ENCODE peak calls at places on chromosomes 7 and 10, in nine cellular contexts. C, W, Z, P, X, V, Y, U and B are unnamed samples.

GRCh38 chr10:11218395-11218794 is 200.7 kb downstream of the CELF2 start:
- DNase-seq in X (no peak), C (no peak), V (no peak), W (peak), Y (no peak), P (no peak), U (no peak), Z (no peak), B (no peak)

GRCh38 chr10:113539789-113540188 is 13.1 kb upstream of the HABP2 start:
- DNase-seq in W (no peak), X (no peak), P (no peak), Z (peak), U (peak), Y (no peak), V (no peak), C (peak), B (peak)

GRCh38 chr10:74949434-74949833 is 123.0 kb downstream of the KAT6B start:
- DNase-seq in U (peak), V (no peak), Z (peak), Y (no peak), W (no peak), X (no peak), P (no peak), C (no peak), B (peak)

GRCh38 chr7:115004121-115004520 is 82.2 kb downstream of the MDFIC start:
- DNase-seq in Y (no peak), Z (peak), P (peak), W (no peak), X (no peak), V (no peak), U (peak), C (no peak), B (peak)

GRCh38 chr10:62050941-62051433 is 149.5 kb downstream of the ARID5B start:
- DNase-seq in U (peak), V (no peak), Z (peak), Y (peak), P (peak), W (peak), X (no peak), C (peak), B (peak)

GRCh38 chr7:371119-371778 is 81.3 kb downstream of the FOXL3 start:
- DNase-seq in X (no peak), U (peak), W (peak), V (no peak), Z (no peak), C (peak), P (peak), Y (no peak), B (no peak)

GRCh38 chr7:142815099-142815498 is 39.8 kb upstream of the EPHB6 start:
- DNase-seq in V (peak), W (no peak), X (no peak), C (no peak), Z (no peak), U (no peak), Y (no peak), P (no peak), B (no peak)

GRCh38 chr7:154862153-154862791 is 140.7 kb downstream of the PAXIP1 start:
- DNase-seq in Y (no peak), W (no peak), V (no peak), Z (no peak), U (no peak), X (peak), C (no peak), P (no peak), B (no peak)

GRCh38 chr10:127935115-127935561 is 28.2 kb downstream of the PTPRE start:
- DNase-seq in P (no peak), U (no peak), W (no peak), Y (no peak), V (no peak), C (no peak), X (no peak), Z (peak), B (no peak)

GRCh38 chr7:28806841-28807240 is 151.3 kb downstream of the TRIL start:
- DNase-seq in X (no peak), C (no peak), Z (peak), P (no peak), V (no peak), Y (no peak), W (no peak), U (peak), B (peak)

GRCh38 chr7:66549466-66549865 is 79.2 kb upstream of the KCTD7 start:
- DNase-seq in U (no peak), V (no peak), X (no peak), Z (no peak), W (no peak), Y (no peak), C (no peak), P (no peak), B (no peak)

GRCh38 chr10:112896273-112896672 is 53.8 kb upstream of the TCF7L2 start:
- DNase-seq in Y (no peak), V (no peak), P (no peak), W (no peak), X (no peak), Z (no peak), U (no peak), C (no peak), B (no peak)

GRCh38 chr10:102868976-102869289 is 337 bp upstream of the AS3MT start:
- DNase-seq in Z (no peak), X (peak), P (no peak), Y (no peak), C (no peak), U (no peak), W (no peak), V (no peak), B (no peak)

GRCh38 chr7:143305423-143306070 is 10.4 kb upstream of the CLCN1 start:
- DNase-seq in C (peak), Y (no peak), W (peak), P (peak), X (peak), U (peak), V (no peak), Z (peak), B (peak)

GRCh38 chr10:121340176-121340850 is 257.9 kb downstream of the FGFR2 start:
- DNase-seq in W (no peak), V (no peak), U (no peak), Y (no peak), X (no peak), P (no peak), Z (no peak), C (no peak), B (no peak)

GRCh38 chr7:121369462-121369861 is 26.6 kb downstream of the FAM3C start:
- DNase-seq in C (no peak), P (peak), Z (peak), W (no peak), U (peak), V (no peak), X (no peak), Y (no peak), B (peak)

GRCh38 chr10:35913628-35914027 is 271.5 kb upstream of the FZD8 start:
- DNase-seq in Y (no peak), Z (peak), V (no peak), C (no peak), U (peak), P (no peak), W (no peak), X (no peak), B (peak)

GRCh38 chr7:96596120-96596826 is 113.4 kb downstream of the SEM1 start:
- DNase-seq in V (peak), W (no peak), P (peak), Z (peak), C (no peak), X (no peak), U (peak), Y (peak), B (peak)

GRCh38 chr7:124130-124949 is 68.0 kb upstream of the FAM20C start:
- DNase-seq in V (no peak), U (peak), Y (no peak), C (no peak), Z (no peak), X (no peak), W (no peak), P (no peak), B (peak)

GRCh38 chr10:29063806-29064644 is 224.8 kb upstream of the LYZL1 start:
- DNase-seq in W (no peak), Z (peak), V (no peak), X (no peak), P (peak), Y (no peak), U (peak), C (no peak), B (peak)

GRCh38 chr10:117163061-117163953 is 25.2 kb upstream of the VAX1 start:
- DNase-seq in Y (no peak), X (no peak), Z (no peak), W (no peak), V (no peak), U (no peak), P (peak), C (no peak), B (no peak)